ENCODE peak calls at places on chromosomes 1 and 21, in five cellular contexts. M is A549, E is sigmoid colon, Y is lower leg skin, R is stomach. K is an unnamed sample.

GRCh38 chr1:110239491-110240430 is 29.6 kb downstream of the KCNC4 start:
- DNase-seq in M (no peak), E (peak; percentile 35), Y (no peak), R (no peak), K (no peak)

GRCh38 chr1:197526736-197527371 is 248.4 kb downstream of the DENND1B start:
- DNase-seq in M (peak; percentile 34), E (no peak), Y (no peak), R (no peak), K (no peak)

GRCh38 chr1:35345439-35345981 is 77.0 kb downstream of the ZMYM4 start:
- DNase-seq in E (no peak), R (no peak), M (peak; percentile 2), Y (no peak), K (no peak)

GRCh38 chr1:16386454-16387113 is 19.5 kb downstream of the SZRD1 start:
- DNase-seq in Y (no peak), M (peak; percentile 59), R (no peak), E (peak; percentile 71), K (no peak)

GRCh38 chr1:221458430-221459156 is 283.3 kb downstream of the DUSP10 start:
- DNase-seq in M (no peak), R (no peak), E (no peak), Y (no peak), K (no peak)

GRCh38 chr1:23400324-23401110 is 24.0 kb downstream of the TCEA3 start:
- DNase-seq in Y (no peak), M (no peak), E (peak; percentile 83), R (no peak), K (no peak)

GRCh38 chr1:43843684-43844083 is 89.9 kb upstream of the ARTN start:
- DNase-seq in M (no peak), E (no peak), Y (no peak), R (no peak), K (no peak)

GRCh38 chr1:23505851-23506250 is 21.9 kb upstream of the ASAP3 start:
- DNase-seq in M (no peak), R (no peak), E (no peak), Y (no peak), K (no peak)

GRCh38 chr1:208227366-208227765 is 16.8 kb downstream of the PLXNA2 start:
- DNase-seq in E (no peak), Y (no peak), M (no peak), R (no peak), K (no peak)

GRCh38 chr21:25752389-25752788 is 17.6 kb downstream of the GABPA start:
- DNase-seq in R (no peak), E (no peak), Y (no peak), M (no peak), K (no peak)

DNA sequence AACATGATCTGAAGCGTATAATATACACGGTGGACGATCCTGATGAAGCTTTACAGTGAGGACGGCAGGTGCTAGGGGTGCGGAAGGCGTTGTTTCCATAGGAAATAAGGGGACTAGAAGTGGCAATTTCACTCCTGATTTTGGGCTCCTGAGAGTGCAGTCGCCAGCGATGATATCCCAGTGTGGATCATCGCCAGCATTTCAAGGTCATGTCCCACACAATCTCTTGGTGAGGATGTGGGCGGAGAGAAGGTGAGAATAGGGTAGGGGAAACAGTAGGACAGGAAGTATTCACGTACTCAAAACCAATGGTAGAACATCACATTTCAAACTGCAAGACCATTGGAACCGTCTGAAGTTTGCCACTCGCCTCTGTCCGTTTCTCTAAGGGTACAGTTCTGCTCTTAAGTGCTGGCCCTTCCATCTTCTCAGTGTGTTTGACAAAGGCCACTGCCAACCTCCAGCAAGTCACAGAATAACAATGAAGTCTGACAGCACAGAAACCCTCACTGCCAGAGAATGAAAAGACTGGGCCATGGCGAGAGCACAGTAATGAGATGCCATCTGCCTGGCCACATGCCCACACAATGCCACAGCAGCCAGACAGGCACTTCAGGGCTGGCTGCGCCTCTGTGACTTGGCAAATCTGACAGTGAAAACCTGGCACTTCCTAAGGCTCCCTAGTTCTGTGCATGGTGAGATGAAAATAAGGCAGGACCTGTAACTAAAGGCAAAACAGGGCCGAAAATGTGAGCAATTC is 27.9 kb downstream of the PCSK9 start:
- DNase-seq in M (no peak), Y (no peak), R (no peak), E (no peak), K (no peak)
- TF ChIP-seq POLR2A in M (no peak), Y (no peak), R (no peak), E (no peak), K (no peak)

GRCh38 chr1:27556781-27557595 is 47.0 kb downstream of the AHDC1 start:
- DNase-seq in M (peak; percentile 95), Y (peak; percentile 98), E (peak; percentile 98), R (peak; percentile 89), K (peak; percentile 97)
- TF ChIP-seq POLR2A in M (peak; percentile 54), Y (no peak), E (no peak), R (no peak), K (no peak)

GRCh38 chr1:40371707-40372258 is 1.7 kb upstream of the SMAP2 start:
- DNase-seq in M (no peak), Y (no peak), R (no peak), E (no peak), K (no peak)

GRCh38 chr1:40372658-40373322 is 737 bp upstream of the SMAP2 start:
- DNase-seq in M (no peak), E (no peak), Y (no peak), R (no peak), K (no peak)

GRCh38 chr1:40377512-40377911 is 4.0 kb downstream of the SMAP2 start:
- DNase-seq in M (no peak), R (no peak), Y (no peak), E (no peak), K (no peak)

GRCh38 chr1:40373323-40374283 is at the start of gene SMAP2:
- DNase-seq in R (peak; percentile 97), Y (peak; percentile 99), E (peak; percentile 98), M (peak; percentile 92), K (peak; percentile 92)
- TF ChIP-seq POLR2A in R (peak; percentile 37), Y (no peak), E (peak; percentile 41), M (peak; percentile 55), K (peak; percentile 88)

GRCh38 chr21:43976661-43977060 is 35.4 kb upstream of the TRAPPC10 start:
- DNase-seq in Y (no peak), R (peak; percentile 72), M (no peak), E (no peak), K (no peak)

GRCh38 chr21:43972850-43973633 is 39.1 kb upstream of the TRAPPC10 start:
- DNase-seq in R (peak; percentile 34), Y (no peak), E (no peak), M (no peak), K (no peak)

GRCh38 chr21:43973634-43973955 is 38.5 kb upstream of the TRAPPC10 start:
- DNase-seq in Y (no peak), R (no peak), E (no peak), M (no peak), K (no peak)

GRCh38 chr21:43975469-43976098 is 36.5 kb upstream of the TRAPPC10 start:
- DNase-seq in E (peak; percentile 87), Y (peak; percentile 94), R (peak; percentile 86), M (peak; percentile 50), K (peak; percentile 84)

GRCh38 chr21:43974791-43975468 is 37.2 kb upstream of the TRAPPC10 start:
- DNase-seq in R (no peak), Y (no peak), E (no peak), M (no peak), K (no peak)
- TF ChIP-seq POLR2A in R (no peak), Y (no peak), E (no peak), M (no peak), K (no peak)

GRCh38 chr1:214604543-214604942 is 1.5 kb downstream of the CENPF start:
- DNase-seq in M (no peak), R (no peak), Y (no peak), E (no peak), K (no peak)

GRCh38 chr1:214603819-214604252 is 841 bp downstream of the CENPF start:
- DNase-seq in M (no peak), E (no peak), Y (no peak), R (no peak), K (peak; percentile 14)

DNA sequence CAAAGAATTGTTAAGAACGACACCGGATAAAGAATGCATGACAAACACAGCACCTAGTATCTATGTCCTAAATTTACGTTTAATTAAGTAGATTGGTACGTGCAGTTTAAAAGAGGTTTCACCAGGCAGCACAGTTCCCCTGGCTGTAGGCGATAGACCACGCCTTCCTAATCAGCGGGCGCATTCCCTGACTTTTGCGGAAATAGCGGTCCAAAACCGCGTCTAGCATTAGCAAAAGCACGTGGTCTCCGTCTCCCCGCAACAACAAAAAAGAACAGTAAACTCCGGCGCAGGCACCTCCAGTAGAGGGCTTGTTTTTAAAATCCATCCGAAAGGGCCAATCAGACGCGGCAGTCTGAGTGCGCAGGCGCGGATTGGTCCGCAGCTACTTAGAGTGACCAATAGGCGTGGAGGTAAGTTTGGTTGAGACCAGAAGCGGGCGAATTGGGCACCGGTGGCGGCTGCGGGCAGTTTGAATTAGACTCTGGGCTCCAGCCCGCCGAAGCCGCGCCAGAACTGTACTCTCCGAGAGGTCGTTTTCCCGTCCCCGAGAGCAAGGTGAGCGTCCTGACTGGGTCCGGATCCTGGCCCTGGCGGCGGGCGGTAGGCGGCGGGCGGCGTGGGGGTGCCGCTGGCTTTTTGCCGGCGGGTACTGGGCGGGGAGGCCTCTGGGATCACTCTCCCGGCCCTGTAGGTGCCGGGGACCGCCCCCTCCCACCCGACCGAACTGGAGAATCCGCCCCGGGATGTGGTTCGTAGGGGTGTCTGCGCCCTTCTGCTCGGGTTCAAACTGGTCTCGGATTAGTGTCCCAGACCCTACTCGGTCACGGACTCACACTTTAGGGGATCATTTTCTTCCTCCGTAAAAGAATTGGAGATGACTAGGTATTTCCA is at the start of gene CENPF:
- DNase-seq in M (peak; percentile 99), Y (peak; percentile 100), R (peak; percentile 96), E (peak; percentile 98), K (peak; percentile 90)
- TF ChIP-seq POLR2A in M (no peak), Y (no peak), R (no peak), E (no peak), K (no peak)

GRCh38 chr1:211606327-211606913 is 27.5 kb upstream of the SLC30A1 start:
- DNase-seq in Y (no peak), R (no peak), M (no peak), E (no peak), K (no peak)
- TF ChIP-seq POLR2A in Y (no peak), R (no peak), M (no peak), E (no peak), K (peak; percentile 62)

GRCh38 chr1:201282931-201283829 is at the start of gene PKP1:
- DNase-seq in Y (no peak), M (no peak), E (peak; percentile 58), R (peak; percentile 49), K (no peak)
- TF ChIP-seq POLR2A in Y (no peak), M (no peak), E (no peak), R (no peak), K (no peak)

GRCh38 chr1:214362188-214362882 is 81.4 kb downstream of the SMYD2 start:
- DNase-seq in R (no peak), E (no peak), Y (no peak), M (no peak), K (no peak)
- TF ChIP-seq POLR2A in R (no peak), E (no peak), Y (no peak), M (no peak), K (no peak)

K was measured in GM12892.